ENCODE peak calls at places on chromosome 11, in nine cellular contexts. L is ovary, K is breast epithelium, B is heart right ventricle, W is prostate gland, U is thoracic aorta, N is mucosa of descending colon, F is Peyer's patch, E is mammary epithelial cell. A is an unnamed sample. For H3K4me1 and H3K9me3, the result is how much of the 10 kb centered on the place peaks cover.

GRCh38 chr11:66467034-66467659 is 442 bp downstream of the PELI3 start:
- DNase-seq in E (no peak), U (no peak), N (no peak), B (peak), W (no peak), K (peak), L (no peak), F (peak), A (peak)

GRCh38 chr11:488062-488461 is 19.0 kb downstream of the RNH1 start:
- DNase-seq in N (no peak), U (no peak), K (no peak), W (no peak), E (no peak), F (no peak), L (no peak), B (no peak), A (no peak)

GRCh38 chr11:122439911-122440782 is 215.4 kb upstream of the UBASH3B start:
- DNase-seq in B (peak), E (no peak), U (no peak), K (no peak), N (no peak), L (peak), W (no peak), F (no peak), A (no peak)

GRCh38 chr11:94855666-94856065 is 87.5 kb downstream of the AMOTL1 start:
- DNase-seq in B (no peak), K (no peak), F (no peak), E (no peak), N (no peak), U (no peak), L (no peak), W (no peak), A (no peak)

GRCh38 chr11:87600938-87601337 is 563.2 kb downstream of the TMEM135 start:
- DNase-seq in E (no peak), L (no peak), F (no peak), W (no peak), U (no peak), B (no peak), K (no peak), N (no peak), A (no peak)

GRCh38 chr11:12213920-12214319 is 103.5 kb downstream of the MICAL2 start:
- DNase-seq in U (no peak), F (no peak), L (no peak), N (no peak), K (no peak), W (no peak), B (no peak), E (no peak), A (no peak)

GRCh38 chr11:117315285-117316196 is 515 bp downstream of the BACE1 start:
- DNase-seq in B (no peak), F (no peak), E (no peak), L (no peak), K (no peak), W (no peak), U (no peak), N (no peak), A (no peak)

GRCh38 chr11:113377606-113378005 is 10.0 kb upstream of the ANKK1 start:
- DNase-seq in B (no peak), U (no peak), K (no peak), F (no peak), E (peak), W (no peak), N (no peak), L (no peak), A (no peak)

GRCh38 chr11:34792814-34793241 is 123.4 kb downstream of the APIP start:
- DNase-seq in U (no peak), B (peak), F (no peak), W (peak), K (peak), N (no peak), L (no peak), E (no peak), A (no peak)

GRCh38 chr11:35721576-35722341 is 59.2 kb downstream of the TRIM44 start:
- DNase-seq in K (no peak), B (no peak), U (no peak), E (no peak), N (no peak), F (no peak), W (no peak), L (no peak), A (no peak)

GRCh38 chr11:75598264-75598663 is 36.2 kb downstream of the SERPINH1 start:
- DNase-seq in B (no peak), L (no peak), W (no peak), U (no peak), K (no peak), N (no peak), F (no peak), E (no peak), A (no peak)

GRCh38 chr11:67642148-67642475 is 2.5 kb upstream of the TBX10 start:
- DNase-seq in W (no peak), U (no peak), E (no peak), L (no peak), F (no peak), N (no peak), B (no peak), K (no peak), A (peak)

GRCh38 chr11:134393638-134394037 is 18.4 kb downstream of the B3GAT1 start:
- DNase-seq in N (peak), E (no peak), U (no peak), W (peak), F (peak), B (no peak), K (no peak), L (no peak), A (peak)

GRCh38 chr11:126739499-126740145 is 260.9 kb downstream of the KIRREL3 start:
- DNase-seq in E (no peak), N (no peak), L (no peak), B (no peak), F (no peak), K (no peak), U (no peak), W (no peak), A (no peak)

GRCh38 chr11:14904745-14905103 is 12.7 kb upstream of the CYP2R1 start:
- DNase-seq in B (peak), W (peak), N (peak), U (no peak), E (no peak), F (peak), K (no peak), L (peak), A (peak)

GRCh38 chr11:8346157-8346755 is 82.6 kb upstream of the LMO1 start:
- DNase-seq in N (no peak), L (no peak), U (no peak), B (no peak), E (no peak), K (no peak), F (no peak), W (no peak), A (no peak)

GRCh38 chr11:69662021-69662698 is 13.0 kb downstream of the LTO1 start:
- DNase-seq in L (no peak), W (no peak), E (no peak), N (no peak), U (no peak), F (no peak), K (no peak), B (peak), A (no peak)
- TF ChIP-seq CTCF in L (no peak), W (no peak), E (peak), N (no peak), U (no peak), F (no peak), K (no peak), B (no peak), A (no peak)

GRCh38 chr11:64776425-64776824 is 1.9 kb downstream of the SF1 start:
- DNase-seq in B (no peak), K (no peak), E (no peak), W (no peak), F (no peak), U (no peak), L (no peak), N (no peak), A (no peak)

GRCh38 chr11:64778473-64779298 is at the start of gene SF1:
- DNase-seq in W (peak), L (peak), E (peak), K (peak), N (peak), U (peak), B (peak), F (peak), A (peak)

GRCh38 chr11:64776875-64777274 is 1.5 kb downstream of the SF1 start:
- DNase-seq in U (no peak), L (no peak), E (no peak), N (no peak), K (no peak), F (no peak), W (no peak), B (no peak), A (no peak)

GRCh38 chr11:64777449-64778222 is 706 bp downstream of the SF1 start:
- DNase-seq in U (peak), K (peak), B (peak), N (peak), L (peak), F (peak), E (peak), W (peak), A (peak)

GRCh38 chr11:64778223-64778472 is 194 bp downstream of the SF1 start:
- DNase-seq in K (no peak), W (no peak), L (no peak), F (no peak), N (no peak), U (no peak), E (no peak), B (no peak), A (no peak)
- H3K4me1 ChIP-seq in K (under half), W (under half), L (under half), F (under half), N (under half), U (under half), E (under half), B (under half), A (under half)

DNA sequence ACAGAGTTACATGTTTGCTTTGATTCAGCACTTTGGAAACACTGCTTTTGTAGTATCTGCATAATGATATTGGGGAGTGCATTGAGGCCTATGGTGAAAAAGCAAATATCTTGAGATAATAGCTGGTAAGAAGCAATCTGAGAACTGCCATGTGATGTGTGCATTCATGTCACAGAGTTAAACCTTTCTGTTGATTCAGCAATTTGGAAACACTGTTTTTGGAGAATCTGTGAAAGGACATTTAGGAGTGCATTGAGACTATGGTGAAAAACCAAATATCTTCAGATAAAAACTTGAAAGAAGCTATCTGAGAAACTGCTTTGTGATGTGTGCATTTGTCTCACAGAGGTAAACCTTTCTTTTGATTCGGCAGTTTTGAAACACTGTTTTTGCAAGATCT is 346.8 kb downstream of the OR4C45 start:
- DNase-seq in U (no peak), W (no peak), K (no peak), F (no peak), B (no peak), E (no peak), L (no peak), N (no peak), A (no peak)
- H3K9me3 ChIP-seq in U (under half), W (under half), K (under half), F (under half), B (under half), E (under half), L (under half), N (half or more), A (under half)

GRCh38 chr11:119100246-119100959 is 1.2 kb downstream of the DPAGT1 start:
- DNase-seq in B (no peak), N (peak), L (no peak), W (no peak), F (no peak), U (no peak), E (peak), K (no peak), A (no peak)
- TF ChIP-seq CTCF in B (no peak), N (no peak), L (no peak), W (no peak), F (no peak), U (no peak), E (peak), K (no peak), A (peak)

GRCh38 chr11:46555269-46556054 is 38.4 kb downstream of the AMBRA1 start:
- DNase-seq in L (no peak), K (no peak), U (no peak), E (no peak), B (no peak), W (no peak), N (no peak), F (no peak), A (no peak)
- H3K4me1 ChIP-seq in L (under half), K (under half), U (half or more), E (under half), B (under half), W (under half), N (under half), F (under half), A (under half)

GRCh38 chr11:38226684-38227083 is 1628.6 kb upstream of the RAG2 start:
- DNase-seq in E (peak), K (no peak), N (no peak), L (no peak), W (no peak), U (no peak), B (no peak), F (no peak), A (no peak)
- H3K9me3 ChIP-seq in E (under half), K (under half), N (half or more), L (under half), W (under half), U (under half), B (under half), F (under half), A (under half)

A was measured in colonic mucosa.